ENCODE peak calls at places on chromosomes 5 and 9, in seven cellular contexts. B is A549; Q is lower lobe of right lung; R is Calu3; H is CD8-positive, alpha-beta T cell; C is stimulated activated CD4-positive, alpha-beta T cell treated with anti-CD3 and anti-CD28 coated beads, Interleukin-1b, Interleukin-23, amount 100 ng/mL, for 48 hours; T is uterus. M is an unnamed sample.
A peak's percentile ranks its signal among the peaks of the same experiment; 100 is the strongest.

GRCh38 chr9:134175291-134175807 is 11.0 kb upstream of the RNU6ATAC start:
- DNase-seq in B (peak; percentile 39), Q (no peak), R (no peak), H (no peak), C (no peak), T (no peak), M (no peak)

GRCh38 chr5:7518947-7519560 is 123.1 kb downstream of the ADCY2 start:
- DNase-seq in B (peak; percentile 15), Q (no peak), R (no peak), H (no peak), C (no peak), T (no peak), M (peak; percentile 60)

GRCh38 chr9:125946397-125946796 is 199.2 kb downstream of the PBX3 start:
- DNase-seq in B (no peak), Q (no peak), R (no peak), H (no peak), C (no peak), T (no peak), M (no peak)

GRCh38 chr5:80665057-80665456 is 10.3 kb upstream of the DHFR start:
- DNase-seq in B (no peak), Q (no peak), R (no peak), H (no peak), C (no peak), T (no peak), M (no peak)

GRCh38 chr5:164076571-164076970 is 571.2 kb downstream of the MAT2B start:
- DNase-seq in B (no peak), Q (no peak), R (no peak), H (no peak), C (no peak), T (no peak), M (no peak)

GRCh38 chr5:175123542-175123941 is 320.4 kb downstream of the DRD1 start:
- DNase-seq in B (no peak), Q (no peak), R (no peak), H (no peak), C (no peak), T (no peak), M (no peak)

GRCh38 chr5:121968910-121969607 is 7.3 kb downstream of the SRFBP1 start:
- DNase-seq in B (peak; percentile 73), Q (no peak), R (peak; percentile 59), H (no peak), C (no peak), T (no peak), M (no peak)

GRCh38 chr9:93911871-93912554 is 43.1 kb downstream of the BARX1 start:
- DNase-seq in B (no peak), Q (peak; percentile 40), R (no peak), H (no peak), C (no peak), T (peak; percentile 19), M (no peak)

GRCh38 chr9:89969156-89969566 is 364.3 kb downstream of the GADD45G start:
- DNase-seq in B (no peak), Q (no peak), R (no peak), H (no peak), C (peak; percentile 25), T (no peak), M (no peak)

GRCh38 chr5:126544087-126544740 is 50.8 kb downstream of the ALDH7A1 start:
- DNase-seq in B (peak; percentile 58), Q (no peak), R (peak; percentile 58), H (no peak), C (peak; percentile 30), T (no peak), M (peak; percentile 69)

GRCh38 chr9:127448112-127448805 is 2.9 kb downstream of the RPL12 start:
- DNase-seq in B (no peak), Q (no peak), R (no peak), H (no peak), C (no peak), T (no peak), M (no peak)

GRCh38 chr5:179923422-179923821 is 15.7 kb upstream of the TBC1D9B start:
- DNase-seq in B (no peak), Q (no peak), R (no peak), H (no peak), C (no peak), T (no peak), M (no peak)

GRCh38 chr9:92265159-92265558 is 28.3 kb downstream of the IARS1 start:
- DNase-seq in B (no peak), Q (no peak), R (no peak), H (no peak), C (no peak), T (no peak), M (no peak)

GRCh38 chr5:139094154-139095131 is 103.7 kb downstream of the SIL1 start:
- DNase-seq in B (no peak), Q (no peak), R (no peak), H (no peak), C (no peak), T (no peak), M (no peak)

GRCh38 chr5:33588654-33589372 is 148.0 kb downstream of the TARS1 start:
- DNase-seq in B (peak; percentile 56), Q (no peak), R (peak; percentile 46), H (peak; percentile 50), C (peak; percentile 43), T (no peak), M (no peak)

GRCh38 chr5:24804221-24804681 is 159.5 kb upstream of the CDH10 start:
- DNase-seq in B (no peak), Q (no peak), R (no peak), H (no peak), C (no peak), T (no peak), M (no peak)

GRCh38 chr5:99019254-99019653 is 90.4 kb upstream of the CHD1 start:
- DNase-seq in B (no peak), Q (no peak), R (no peak), H (no peak), C (no peak), T (peak; percentile 29), M (no peak)

GRCh38 chr9:105484226-105484625 is 36.4 kb downstream of the FSD1L start:
- DNase-seq in B (no peak), Q (no peak), R (no peak), H (no peak), C (no peak), T (no peak), M (no peak)

GRCh38 chr5:3216386-3216785 is 379.2 kb upstream of the IRX1 start:
- DNase-seq in B (no peak), Q (no peak), R (no peak), H (no peak), C (no peak), T (no peak), M (no peak)

GRCh38 chr9:101428909-101429308 is 6.7 kb downstream of the ALDOB start:
- DNase-seq in B (no peak), Q (no peak), R (no peak), H (no peak), C (no peak), T (no peak), M (no peak)

GRCh38 chr5:178238711-178239592 is 6.3 kb upstream of the PHYKPL start:
- DNase-seq in B (no peak), Q (peak; percentile 45), R (no peak), H (no peak), C (no peak), T (no peak), M (no peak)

GRCh38 chr9:95124582-95125359 is 192.7 kb downstream of the FANCC start:
- DNase-seq in B (peak; percentile 46), Q (no peak), R (no peak), H (no peak), C (no peak), T (no peak), M (no peak)

GRCh38 chr5:149730620-149731331 is 666 bp downstream of the PPARGC1B start:
- DNase-seq in B (peak; percentile 36), Q (peak; percentile 75), R (peak; percentile 58), H (peak; percentile 72), C (peak; percentile 33), T (peak; percentile 27), M (peak; percentile 69)

GRCh38 chr9:35026671-35027070 is 37.1 kb downstream of the DNAJB5 start:
- DNase-seq in B (no peak), Q (no peak), R (no peak), H (no peak), C (no peak), T (no peak), M (no peak)

GRCh38 chr9:129313331-129313955 is 135.4 kb upstream of the IER5L start:
- DNase-seq in B (no peak), Q (no peak), R (no peak), H (no peak), C (no peak), T (no peak), M (peak; percentile 6)

GRCh38 chr5:1405539-1406530 is 39.4 kb downstream of the SLC6A3 start:
- DNase-seq in B (no peak), Q (peak; percentile 32), R (no peak), H (no peak), C (no peak), T (no peak), M (no peak)

GRCh38 chr5:135626636-135627035 is 47.8 kb upstream of the CXCL14 start:
- DNase-seq in B (no peak), Q (no peak), R (no peak), H (no peak), C (no peak), T (no peak), M (no peak)

GRCh38 chr5:29882036-29882435 is 1311.5 kb upstream of the CDH6 start:
- DNase-seq in B (no peak), Q (no peak), R (no peak), H (no peak), C (no peak), T (no peak), M (no peak)

GRCh38 chr9:111992523-111992922 is 95.9 kb downstream of the UGCG start:
- DNase-seq in B (no peak), Q (no peak), R (peak; percentile 21), H (no peak), C (peak; percentile 26), T (no peak), M (no peak)

GRCh38 chr5:151491059-151491458 is 43.7 kb downstream of the SLC36A1 start:
- DNase-seq in B (no peak), Q (no peak), R (no peak), H (no peak), C (no peak), T (no peak), M (no peak)